ENCODE peak calls at places on chromosomes 7 and 10, in nine cellular contexts. J, H, I, M, W, A, U, E and D are unnamed samples.

GRCh38 chr10:47277352-47278151 is 22.4 kb upstream of the GDF10 start:
- DNase-seq in M (no peak), J (no peak), A (no peak), I (no peak), E (no peak), W (no peak), U (no peak), H (no peak), D (no peak)

GRCh38 chr7:2309889-2310331 is 4.3 kb downstream of the SNX8 start:
- DNase-seq in A (peak), U (peak), E (no peak), H (peak), J (peak), W (no peak), I (no peak), M (no peak), D (no peak)

GRCh38 chr7:111138196-111138569 is 47.3 kb downstream of the LRRN3 start:
- DNase-seq in J (peak), A (no peak), M (no peak), U (no peak), H (peak), W (peak), E (peak), I (no peak), D (peak)

GRCh38 chr7:128422856-128423255 is 13.1 kb upstream of the IMPDH1 start:
- DNase-seq in H (no peak), J (no peak), W (no peak), U (no peak), E (no peak), I (no peak), M (no peak), A (no peak), D (no peak)

GRCh38 chr7:8149222-8149621 is 112.7 kb downstream of the ICA1 start:
- DNase-seq in I (no peak), M (no peak), A (no peak), E (no peak), J (no peak), H (no peak), W (no peak), U (no peak), D (no peak)

GRCh38 chr10:128068398-128069285 is 57.6 kb downstream of the MKI67 start:
- DNase-seq in H (peak), I (peak), W (no peak), J (no peak), E (no peak), M (peak), A (no peak), U (no peak), D (no peak)

GRCh38 chr7:30162622-30163124 is 27.9 kb downstream of the MTURN start:
- DNase-seq in A (no peak), M (no peak), J (no peak), U (peak), W (no peak), E (peak), H (no peak), I (no peak), D (no peak)

GRCh38 chr7:82851126-82851525 is 311.6 kb downstream of the PCLO start:
- DNase-seq in U (no peak), H (no peak), I (no peak), J (no peak), E (no peak), A (no peak), M (no peak), W (no peak), D (no peak)

GRCh38 chr10:132836832-132837540 is 51.0 kb upstream of the NKX6-2 start:
- DNase-seq in M (peak), W (no peak), H (peak), U (peak), J (no peak), I (no peak), A (peak), E (peak), D (peak)

GRCh38 chr7:16801111-16801542 is 3.7 kb downstream of the AGR2 start:
- DNase-seq in E (peak), I (no peak), A (no peak), J (peak), M (no peak), H (no peak), W (no peak), U (peak), D (peak)

GRCh38 chr7:55177068-55177530 is 158.3 kb downstream of the EGFR start:
- DNase-seq in J (no peak), E (no peak), W (no peak), M (no peak), H (no peak), I (no peak), U (no peak), A (no peak), D (no peak)

GRCh38 chr7:14924398-14924797 is 21.8 kb upstream of the DGKB start:
- DNase-seq in H (no peak), I (no peak), M (no peak), W (no peak), U (no peak), E (peak), J (no peak), A (no peak), D (no peak)

GRCh38 chr7:96169439-96169838 is 152.5 kb downstream of the SLC25A13 start:
- DNase-seq in E (peak), H (no peak), A (no peak), U (no peak), J (no peak), M (no peak), W (no peak), I (no peak), D (no peak)

GRCh38 chr7:78080241-78080640 is 281.7 kb downstream of the PHTF2 start:
- DNase-seq in E (no peak), U (no peak), A (no peak), J (no peak), W (no peak), M (no peak), H (no peak), I (no peak), D (no peak)

GRCh38 chr10:20879136-20879535 is 18.0 kb downstream of the NEBL start:
- DNase-seq in H (no peak), M (no peak), E (no peak), A (no peak), J (no peak), I (no peak), U (no peak), W (no peak), D (no peak)

GRCh38 chr10:97865488-97865887 is 15.8 kb downstream of the GOLGA7B start:
- DNase-seq in E (no peak), A (no peak), I (no peak), W (no peak), M (no peak), H (peak), U (no peak), J (no peak), D (no peak)

GRCh38 chr7:47045169-47045568 is 536.7 kb downstream of the TNS3 start:
- DNase-seq in U (no peak), A (no peak), W (no peak), E (peak), H (peak), M (no peak), I (no peak), J (no peak), D (no peak)

GRCh38 chr10:9305018-9305655 is 1250.6 kb downstream of the GATA3 start:
- DNase-seq in U (peak), I (no peak), W (no peak), E (peak), A (no peak), J (peak), M (no peak), H (no peak), D (no peak)

GRCh38 chr7:134947329-134947728 is 39.0 kb upstream of the AGBL3 start:
- DNase-seq in E (no peak), U (no peak), J (no peak), W (no peak), H (peak), A (no peak), M (no peak), I (no peak), D (no peak)

GRCh38 chr10:100827819-100828743 is 82.7 kb downstream of the PAX2 start:
- DNase-seq in I (no peak), H (no peak), E (no peak), W (no peak), U (no peak), A (peak), M (no peak), J (no peak), D (peak)

GRCh38 chr7:20165146-20165510 is 52.1 kb downstream of the MACC1 start:
- DNase-seq in A (no peak), M (no peak), E (peak), W (no peak), H (no peak), J (no peak), I (no peak), U (no peak), D (no peak)

DNA sequence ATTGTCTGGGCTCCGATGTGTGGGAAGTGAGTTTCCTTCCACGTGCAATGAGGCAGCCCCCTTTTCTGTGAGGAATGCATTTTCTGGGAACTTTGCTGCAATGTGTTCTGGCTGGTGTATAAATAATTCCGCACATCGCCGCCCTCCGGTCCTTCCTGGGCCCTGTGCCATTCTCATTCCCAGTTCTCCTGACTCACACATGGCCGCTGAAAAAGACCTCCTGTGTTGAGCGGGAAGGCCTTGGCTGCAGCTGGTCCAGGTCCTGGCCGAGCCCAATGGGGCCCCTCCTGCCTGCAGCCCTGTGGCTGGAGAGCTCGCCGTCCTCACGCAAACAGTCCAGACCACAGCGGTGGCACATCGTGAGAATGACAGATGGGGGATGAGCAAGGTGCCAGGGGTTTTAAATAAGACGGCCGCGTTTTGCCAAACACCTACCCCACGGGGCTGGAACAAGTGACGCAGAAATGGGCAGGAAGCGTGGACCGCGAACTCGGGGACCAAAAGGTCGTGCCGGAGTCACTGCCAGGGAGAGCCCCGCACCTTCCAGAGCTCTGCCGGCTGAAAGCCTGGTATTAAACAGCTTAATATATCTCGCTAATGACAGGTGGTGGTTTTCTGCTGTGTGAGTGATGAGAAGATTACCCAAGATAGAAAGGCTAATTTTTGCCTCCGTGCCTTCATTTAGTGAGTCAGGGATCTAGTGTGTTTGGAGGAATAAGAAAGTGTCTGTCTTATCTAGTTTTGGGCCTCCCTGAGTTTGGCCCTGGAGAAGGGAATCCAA is 37.0 kb downstream of the FAM20C start:
- DNase-seq in U (no peak), A (no peak), M (peak), H (no peak), W (peak), I (peak), J (no peak), E (peak), D (no peak)
- TF ChIP-seq CTCF in U (no peak), A (no peak), M (no peak), H (no peak), W (no peak), I (no peak), J (no peak), E (peak), D (no peak)

DNA sequence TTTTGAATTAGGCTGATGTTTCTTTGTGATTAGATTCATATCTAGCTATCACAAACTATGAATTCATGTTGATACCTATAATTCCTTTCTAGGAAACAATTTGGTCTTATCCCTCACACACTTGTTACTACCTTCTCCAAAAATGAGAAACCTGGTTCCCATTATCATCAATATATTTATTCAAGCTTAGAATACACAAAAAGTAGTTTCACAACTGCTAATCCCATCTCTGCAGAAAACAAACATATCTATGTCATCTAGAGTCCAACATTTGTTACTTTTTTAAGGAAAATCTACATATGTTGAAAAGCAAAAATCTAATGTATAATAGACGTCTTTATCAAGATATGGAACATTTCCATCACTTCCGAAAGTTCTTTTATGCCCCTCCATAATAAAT is 110.4 kb downstream of the MICU1 start:
- DNase-seq in A (no peak), E (no peak), H (no peak), U (no peak), M (no peak), J (no peak), I (no peak), W (no peak), D (no peak)
- TF ChIP-seq CTCF in A (no peak), E (no peak), H (no peak), U (no peak), M (no peak), J (no peak), I (no peak), W (no peak), D (no peak)

GRCh38 chr10:14543048-14543903 is 212.6 kb upstream of the FRMD4A start:
- DNase-seq in U (no peak), E (peak), H (no peak), I (no peak), M (no peak), J (no peak), A (no peak), W (no peak), D (no peak)
- TF ChIP-seq CTCF in U (peak), E (peak), H (peak), I (peak), M (no peak), J (no peak), A (no peak), W (peak), D (peak)

GRCh38 chr10:80196270-80196949 is 8.9 kb downstream of the ANXA11 start:
- DNase-seq in E (peak), A (no peak), M (peak), W (peak), I (no peak), H (peak), J (peak), U (peak), D (no peak)

GRCh38 chr10:80196950-80197315 is 8.4 kb downstream of the ANXA11 start:
- DNase-seq in M (no peak), A (no peak), I (no peak), E (no peak), H (no peak), J (no peak), U (no peak), W (no peak), D (no peak)

GRCh38 chr10:80194373-80195045 is 10.8 kb downstream of the ANXA11 start:
- DNase-seq in I (no peak), U (no peak), A (no peak), J (no peak), E (no peak), W (no peak), H (no peak), M (no peak), D (no peak)

GRCh38 chr10:80192553-80192952 is 12.8 kb downstream of the ANXA11 start:
- DNase-seq in E (no peak), M (no peak), J (no peak), A (no peak), H (no peak), I (no peak), U (no peak), W (no peak), D (no peak)

GRCh38 chr10:80195046-80195574 is 10.2 kb downstream of the ANXA11 start:
- DNase-seq in U (no peak), E (no peak), M (no peak), I (no peak), A (no peak), J (no peak), W (no peak), H (no peak), D (no peak)
- TF ChIP-seq CTCF in U (no peak), E (no peak), M (no peak), I (no peak), A (no peak), J (no peak), W (no peak), H (no peak), D (no peak)